ENCODE peak calls at places on chromosomes 6 and 20, in six cellular contexts. E is lower leg skin, Z is astrocyte of the cerebellum, R is PC-9, S is lower lobe of right lung, T is NB4. U is an unnamed sample.

GRCh38 chr20:33914871-33915270 is 78.8 kb upstream of the RALY start:
- DNase-seq in E (no peak), R (peak; percentile 83), S (no peak), Z (peak; percentile 74), T (no peak), U (no peak)

GRCh38 chr20:35660122-35660937 is 4.4 kb downstream of the CPNE1 start:
- DNase-seq in E (no peak), R (no peak), S (no peak), Z (no peak), T (peak; percentile 31), U (peak; percentile 30)

GRCh38 chr20:62405108-62405980 is 1.7 kb downstream of the CABLES2 start:
- DNase-seq in R (peak; percentile 64), E (no peak), S (no peak), T (peak; percentile 76), Z (peak; percentile 27), U (no peak)

GRCh38 chr20:6311841-6312655 is 189.2 kb upstream of the FERMT1 start:
- DNase-seq in R (no peak), Z (no peak), S (no peak), T (no peak), E (no peak), U (no peak)

GRCh38 chr6:28011716-28012115 is 54.7 kb downstream of the OR2B6 start:
- DNase-seq in E (no peak), S (no peak), Z (no peak), R (no peak), T (no peak), U (no peak)

GRCh38 chr6:34556031-34556471 is at the start of gene SPDEF:
- DNase-seq in R (peak; percentile 75), Z (no peak), E (no peak), T (no peak), S (no peak), U (no peak)

GRCh38 chr6:1384549-1385128 is 4.7 kb upstream of the FOXF2 start:
- DNase-seq in S (no peak), T (no peak), Z (no peak), E (no peak), R (no peak), U (no peak)

GRCh38 chr20:48008850-48009535 is 223.7 kb upstream of the SULF2 start:
- DNase-seq in E (no peak), T (no peak), R (no peak), S (no peak), Z (no peak), U (no peak)

GRCh38 chr6:113315879-113316278 is 541.3 kb upstream of the MARCKS start:
- DNase-seq in Z (no peak), E (no peak), T (no peak), R (no peak), S (no peak), U (no peak)

GRCh38 chr20:4775322-4776078 is 53.8 kb downstream of the PRND start:
- DNase-seq in E (peak; percentile 72), R (no peak), T (peak; percentile 81), Z (no peak), S (peak; percentile 55), U (no peak)

GRCh38 chr20:46995561-46996142 is 101.0 kb downstream of the EYA2 start:
- DNase-seq in E (no peak), T (no peak), S (no peak), R (no peak), Z (no peak), U (no peak)

GRCh38 chr6:139172151-139172550 is 37.3 kb downstream of the HECA start:
- DNase-seq in Z (no peak), E (no peak), S (no peak), T (no peak), R (no peak), U (no peak)

GRCh38 chr6:45432944-45433343 is 55.2 kb upstream of the SUPT3H start:
- DNase-seq in S (no peak), T (no peak), R (no peak), E (no peak), Z (no peak), U (no peak)

GRCh38 chr6:1310628-1311399 is 1.1 kb upstream of the FOXQ1 start:
- DNase-seq in S (peak; percentile 80), E (peak; percentile 92), R (peak; percentile 60), T (no peak), Z (no peak), U (peak; percentile 84)

GRCh38 chr6:40999498-41000070 is 39.4 kb downstream of the UNC5CL start:
- DNase-seq in Z (no peak), E (no peak), T (peak; percentile 77), R (no peak), S (peak; percentile 66), U (no peak)

GRCh38 chr6:150032598-150032997 is 7.3 kb upstream of the RAET1L start:
- DNase-seq in T (no peak), S (no peak), R (no peak), Z (no peak), E (no peak), U (no peak)

GRCh38 chr6:47111685-47112084 is 69.6 kb upstream of the ADGRF1 start:
- DNase-seq in S (no peak), T (no peak), Z (peak; percentile 57), E (no peak), R (peak; percentile 96), U (no peak)

GRCh38 chr6:680666-681374 is 12.1 kb downstream of the EXOC2 start:
- DNase-seq in Z (no peak), R (no peak), T (no peak), S (no peak), E (no peak), U (no peak)

GRCh38 chr20:50130995-50131394 is 18.0 kb upstream of the UBE2V1 start:
- DNase-seq in R (no peak), S (no peak), T (no peak), Z (no peak), E (no peak), U (no peak)

GRCh38 chr6:111600588-111601440 is 4.9 kb downstream of the TRAF3IP2 start:
- DNase-seq in S (no peak), Z (no peak), E (peak; percentile 61), T (no peak), R (no peak), U (no peak)

GRCh38 chr20:63698739-63699465 is 2.5 kb downstream of the TNFRSF6B start:
- DNase-seq in E (peak; percentile 92), Z (peak; percentile 66), T (peak; percentile 87), S (peak; percentile 47), R (peak; percentile 79), U (no peak)

GRCh38 chr6:52407467-52407866 is 12.7 kb upstream of the EFHC1 start:
- DNase-seq in Z (no peak), T (peak; percentile 67), R (peak; percentile 62), E (no peak), S (no peak), U (no peak)

GRCh38 chr6:7973603-7974002 is 63.0 kb upstream of the TXNDC5 start:
- DNase-seq in R (peak; percentile 67), E (no peak), T (no peak), S (no peak), Z (no peak), U (no peak)

GRCh38 chr6:169224185-169224695 is 29.4 kb downstream of the THBS2 start:
- DNase-seq in Z (no peak), R (no peak), E (peak; percentile 72), S (no peak), T (no peak), U (peak; percentile 38)

GRCh38 chr6:68445926-68446325 is 189.2 kb upstream of the ADGRB3 start:
- DNase-seq in T (no peak), E (no peak), S (no peak), Z (no peak), R (no peak), U (no peak)

GRCh38 chr6:68447112-68447511 is 188.0 kb upstream of the ADGRB3 start:
- DNase-seq in R (no peak), T (no peak), S (no peak), E (no peak), Z (no peak), U (no peak)

GRCh38 chr6:68443704-68444103 is 191.4 kb upstream of the ADGRB3 start:
- DNase-seq in E (no peak), S (no peak), R (no peak), Z (no peak), T (no peak), U (no peak)
- TF ChIP-seq CTCF in E (no peak), S (no peak), R (peak; percentile 30), Z (peak; percentile 18), T (no peak), U (peak; percentile 16)

GRCh38 chr6:96089173-96089572 is 73.4 kb downstream of the FUT9 start:
- DNase-seq in Z (peak; percentile 1), S (no peak), E (no peak), T (peak; percentile 7), R (no peak), U (no peak)
- TF ChIP-seq CTCF in Z (peak; percentile 54), S (no peak), E (no peak), T (peak; percentile 15), R (peak; percentile 62), U (peak; percentile 19)

GRCh38 chr6:44072959-44073611 is 54.2 kb downstream of the MRPL14 start:
- DNase-seq in T (peak; percentile 88), E (peak; percentile 94), R (peak; percentile 63), Z (no peak), S (peak; percentile 79), U (peak; percentile 90)

GRCh38 chr6:44074383-44075136 is 52.7 kb downstream of the MRPL14 start:
- DNase-seq in Z (peak; percentile 49), S (peak; percentile 81), R (peak; percentile 87), T (peak; percentile 88), E (peak; percentile 93), U (no peak)

GRCh38 chr6:44072452-44072958 is 54.7 kb downstream of the MRPL14 start:
- DNase-seq in Z (no peak), R (no peak), T (no peak), E (no peak), S (no peak), U (no peak)

GRCh38 chr6:44075137-44076015 is 51.9 kb downstream of the MRPL14 start:
- DNase-seq in Z (no peak), S (no peak), E (no peak), T (no peak), R (peak; percentile 87), U (no peak)

GRCh38 chr6:44073612-44074382 is 53.5 kb downstream of the MRPL14 start:
- DNase-seq in T (peak; percentile 40), S (no peak), R (peak; percentile 61), Z (no peak), E (no peak), U (no peak)
- TF ChIP-seq CTCF in T (no peak), S (no peak), R (no peak), Z (no peak), E (no peak), U (no peak)

GRCh38 chr6:93266418-93266817 is 152.9 kb downstream of the EPHA7 start:
- DNase-seq in T (no peak), Z (no peak), S (no peak), R (no peak), E (no peak), U (no peak)

DNA sequence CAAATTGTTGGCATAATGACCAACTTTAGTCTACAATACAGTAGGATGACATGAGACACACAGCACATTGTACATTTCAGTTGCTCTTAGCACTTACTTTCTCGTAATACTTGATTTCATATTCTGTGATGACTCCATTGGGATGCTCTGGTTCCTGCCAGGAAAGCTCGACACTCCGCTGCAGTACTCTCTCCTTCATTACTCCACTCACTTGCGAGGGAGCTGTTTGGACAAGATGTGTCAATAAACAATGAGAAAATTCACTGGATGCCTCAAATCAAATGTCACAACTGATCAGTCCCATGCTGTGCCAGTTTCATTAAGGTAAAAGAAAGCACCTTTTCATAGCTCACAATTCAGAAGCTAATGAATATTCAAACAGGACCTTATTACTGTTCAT is 147.2 kb downstream of the EPHA7 start:
- DNase-seq in S (no peak), T (no peak), E (no peak), R (no peak), Z (no peak), U (no peak)
- TF ChIP-seq CTCF in S (no peak), T (no peak), E (no peak), R (no peak), Z (no peak), U (no peak)